ENCODE peak calls at places on chromosomes 2 and 18, in nine cellular contexts. K is uterus; Z is sciatic nerve; W is stimulated activated CD4-positive, alpha-beta T cell treated with anti-CD3 and anti-CD28 coated beads, TNF-alpha, amount 100 ng/mL, for 48 hours; U is stimulated activated naive CD8-positive, alpha-beta T cell treated with anti-CD3 and anti-CD28 coated beads, Interleukin-15, Interleukin-2, amounts not matched to agents 100 U/mL and 50 U/mL, for 24 hours; X is vagina; V is ELR; L is stromal cell of bone marrow; I is retina. H is an unnamed sample.

GRCh38 chr2:237540823-237541222 is 25.6 kb upstream of the PRLH start:
- DNase-seq in V (peak; percentile 63), W (no peak), U (no peak), I (no peak), L (peak; percentile 41), Z (peak; percentile 84), K (peak; percentile 66), X (no peak), H (no peak)

GRCh38 chr18:10072659-10073309 is 159.0 kb downstream of the VAPA start:
- DNase-seq in X (no peak), I (no peak), Z (no peak), V (peak; percentile 64), L (no peak), U (no peak), W (no peak), K (no peak), H (no peak)

GRCh38 chr2:128637481-128638155 is 318.9 kb upstream of the HS6ST1 start:
- DNase-seq in K (no peak), I (no peak), L (no peak), X (peak; percentile 62), V (no peak), Z (peak; percentile 6), U (no peak), W (no peak), H (peak; percentile 1)

GRCh38 chr2:219851801-219852481 is 224.5 kb downstream of the SLC4A3 start:
- DNase-seq in X (no peak), L (no peak), Z (no peak), K (peak; percentile 48), U (no peak), I (peak; percentile 62), W (no peak), V (peak; percentile 64), H (no peak)

GRCh38 chr18:49846263-49846662 is 32.9 kb upstream of the ACAA2 start:
- DNase-seq in Z (no peak), L (peak; percentile 48), I (no peak), X (peak; percentile 78), V (peak; percentile 42), W (no peak), K (no peak), U (no peak), H (no peak)

GRCh38 chr2:10402652-10403215 is 45.4 kb downstream of the ODC1 start:
- DNase-seq in Z (no peak), X (no peak), I (no peak), V (no peak), L (no peak), K (no peak), U (no peak), W (no peak), H (no peak)

GRCh38 chr18:62741118-62741566 is 25.8 kb downstream of the PHLPP1 start:
- DNase-seq in W (no peak), X (no peak), I (no peak), V (peak; percentile 55), Z (no peak), U (no peak), L (no peak), K (no peak), H (no peak)

GRCh38 chr2:12534646-12535263 is 182.0 kb upstream of the TRIB2 start:
- DNase-seq in K (peak; percentile 73), I (no peak), V (peak; percentile 96), L (peak; percentile 95), Z (no peak), X (no peak), U (no peak), W (no peak), H (no peak)

GRCh38 chr2:8149985-8150547 is 531.8 kb upstream of the ID2 start:
- DNase-seq in L (no peak), Z (no peak), X (peak; percentile 71), I (no peak), V (no peak), U (no peak), K (no peak), W (no peak), H (no peak)

GRCh38 chr2:70922591-70923234 is 13.0 kb upstream of the ATP6V1B1 start:
- DNase-seq in V (no peak), W (no peak), X (no peak), K (no peak), L (no peak), I (peak; percentile 83), Z (peak; percentile 26), U (no peak), H (no peak)

GRCh38 chr2:31581124-31581795 is 522 bp upstream of the SRD5A2 start:
- DNase-seq in L (no peak), V (no peak), I (no peak), W (no peak), X (no peak), K (no peak), Z (no peak), U (no peak), H (no peak)

GRCh38 chr2:219215871-219216536 is 2.8 kb downstream of the ABCB6 start:
- DNase-seq in W (no peak), Z (no peak), K (no peak), V (no peak), X (no peak), U (no peak), L (no peak), I (no peak), H (no peak)

GRCh38 chr18:77001979-77002378 is 130.6 kb downstream of the MBP start:
- DNase-seq in L (no peak), Z (no peak), K (no peak), V (no peak), I (no peak), W (no peak), U (no peak), X (no peak), H (no peak)

GRCh38 chr2:32977228-32977758 is 30.5 kb downstream of the LTBP1 start:
- DNase-seq in V (no peak), L (no peak), U (no peak), K (no peak), W (no peak), X (no peak), Z (peak; percentile 60), I (no peak), H (no peak)

GRCh38 chr2:85398426-85399182 is 11.6 kb downstream of the CAPG start:
- DNase-seq in K (no peak), I (no peak), Z (no peak), W (no peak), X (no peak), L (no peak), U (no peak), V (no peak), H (no peak)

GRCh38 chr2:72130671-72131360 is 16.8 kb downstream of the CYP26B1 start:
- DNase-seq in L (no peak), W (no peak), Z (peak; percentile 49), X (no peak), V (no peak), I (no peak), U (no peak), K (no peak), H (no peak)

GRCh38 chr2:178101321-178102079 is 10.7 kb upstream of the RBM45 start:
- DNase-seq in V (peak; percentile 37), I (no peak), Z (no peak), X (no peak), K (no peak), L (no peak), W (no peak), U (no peak), H (no peak)

GRCh38 chr18:14970027-14970426 is 222.1 kb downstream of the ANKRD30B start:
- DNase-seq in V (no peak), K (no peak), L (peak; percentile 75), U (no peak), X (no peak), W (no peak), I (no peak), Z (no peak), H (no peak)

GRCh38 chr2:241019441-241020139 is 21.2 kb downstream of the SNED1 start:
- DNase-seq in X (no peak), Z (peak; percentile 51), U (no peak), W (no peak), K (no peak), V (no peak), L (no peak), I (peak; percentile 43), H (peak; percentile 1)

GRCh38 chr2:69474688-69475087 is 37.5 kb upstream of the NFU1 start:
- DNase-seq in W (no peak), X (no peak), K (no peak), Z (no peak), I (no peak), U (no peak), L (no peak), V (no peak), H (no peak)

H was measured in DND-41.